ENCODE peak calls at places on chromosomes 3 and 15, in four cellular contexts. One of them, this sample, is unnamed.

GRCh38 chr15:98981851-98982722 is 25.5 kb downstream of the PGPEP1L start:
- DNase-seq in H1: no peak
- DNase-seq in HCT116: no peak
- DNase-seq in HepG2: no peak
- DNase-seq in this sample: peak

GRCh38 chr15:49645937-49646336 is 25.1 kb downstream of the DTWD1 start:
- DNase-seq in H1: no peak
- DNase-seq in HCT116: no peak
- DNase-seq in HepG2: peak
- DNase-seq in this sample: peak

GRCh38 chr3:65830948-65831732 is 207.6 kb downstream of the MAGI1 start:
- DNase-seq in H1: no peak
- DNase-seq in HCT116: no peak
- DNase-seq in HepG2: no peak
- DNase-seq in this sample: no peak

GRCh38 chr3:21621396-21621695 is 129.7 kb downstream of the ZNF385D start:
- DNase-seq in H1: no peak
- DNase-seq in HCT116: no peak
- DNase-seq in HepG2: peak
- DNase-seq in this sample: peak

GRCh38 chr15:82122754-82123400 is 77.1 kb upstream of the MEX3B start:
- DNase-seq in H1: no peak
- DNase-seq in HCT116: peak
- DNase-seq in HepG2: no peak
- DNase-seq in this sample: peak

GRCh38 chr15:78264304-78265136 is at the start of gene DNAJA4:
- DNase-seq in H1: no peak
- DNase-seq in HCT116: no peak
- DNase-seq in HepG2: no peak
- DNase-seq in this sample: no peak

GRCh38 chr3:108830991-108831390 is 8.4 kb downstream of the TRAT1 start:
- DNase-seq in H1: no peak
- DNase-seq in HCT116: no peak
- DNase-seq in HepG2: no peak
- DNase-seq in this sample: no peak

GRCh38 chr3:48797626-48798025 is 50.0 kb downstream of the PRKAR2A start:
- DNase-seq in H1: no peak
- DNase-seq in HCT116: no peak
- DNase-seq in HepG2: no peak
- DNase-seq in this sample: no peak

GRCh38 chr3:39631136-39631535 is 163.7 kb downstream of the MOBP start:
- DNase-seq in H1: no peak
- DNase-seq in HCT116: no peak
- DNase-seq in HepG2: no peak
- DNase-seq in this sample: no peak

GRCh38 chr3:123652346-123652984 is 67.6 kb upstream of the HACD2 start:
- DNase-seq in H1: peak
- DNase-seq in HCT116: peak
- DNase-seq in HepG2: peak
- DNase-seq in this sample: peak

GRCh38 chr3:118098818-118099217 is 935.8 kb downstream of the IGSF11 start:
- DNase-seq in H1: no peak
- DNase-seq in HCT116: no peak
- DNase-seq in HepG2: no peak
- DNase-seq in this sample: peak

GRCh38 chr3:46660543-46661523 is 32.6 kb downstream of the ALS2CL start:
- DNase-seq in H1: no peak
- DNase-seq in HCT116: no peak
- DNase-seq in HepG2: no peak
- DNase-seq in this sample: no peak

GRCh38 chr15:22936577-22937472 is 43.3 kb downstream of the CYFIP1 start:
- DNase-seq in H1: no peak
- DNase-seq in HCT116: no peak
- DNase-seq in HepG2: no peak
- DNase-seq in this sample: no peak

GRCh38 chr15:25886498-25887140 is 23.5 kb upstream of the ATP10A start:
- DNase-seq in H1: no peak
- DNase-seq in HCT116: no peak
- DNase-seq in HepG2: no peak
- DNase-seq in this sample: no peak

GRCh38 chr15:75203017-75203907 is 1.6 kb downstream of the C15orf39 start:
- DNase-seq in H1: no peak
- DNase-seq in HCT116: no peak
- DNase-seq in HepG2: no peak
- DNase-seq in this sample: peak

GRCh38 chr3:69542265-69543079 is 156.6 kb upstream of the FRMD4B start:
- DNase-seq in H1: no peak
- DNase-seq in HCT116: no peak
- DNase-seq in HepG2: no peak
- DNase-seq in this sample: no peak

GRCh38 chr3:184805351-184806038 is 6.5 kb upstream of the VPS8 start:
- DNase-seq in H1: no peak
- DNase-seq in HCT116: no peak
- DNase-seq in HepG2: peak
- DNase-seq in this sample: no peak

GRCh38 chr3:137081711-137082110 is 123.9 kb downstream of the IL20RB start:
- DNase-seq in H1: no peak
- DNase-seq in HCT116: no peak
- DNase-seq in HepG2: no peak
- DNase-seq in this sample: no peak

GRCh38 chr3:149657458-149657795 is 398 bp downstream of the WWTR1 start:
- DNase-seq in H1: no peak
- DNase-seq in HCT116: no peak
- DNase-seq in HepG2: no peak
- DNase-seq in this sample: peak

GRCh38 chr15:90487186-90487585 is 42.5 kb upstream of the CRTC3 start:
- DNase-seq in H1: no peak
- DNase-seq in HCT116: no peak
- DNase-seq in HepG2: no peak
- DNase-seq in this sample: no peak

GRCh38 chr15:89912145-89912673 is 543 bp downstream of the ARPIN start:
- DNase-seq in H1: no peak
- DNase-seq in HCT116: no peak
- DNase-seq in HepG2: no peak
- DNase-seq in this sample: no peak

GRCh38 chr3:194298331-194299227 is 52.5 kb downstream of the CPN2 start:
- DNase-seq in H1: no peak
- DNase-seq in HCT116: no peak
- DNase-seq in HepG2: no peak
- DNase-seq in this sample: no peak

GRCh38 chr15:90557651-90558084 is 27.9 kb downstream of the CRTC3 start:
- DNase-seq in H1: no peak
- DNase-seq in HCT116: no peak
- DNase-seq in HepG2: no peak
- DNase-seq in this sample: peak

GRCh38 chr15:81189583-81190283 is 6.9 kb upstream of the IL16 start:
- DNase-seq in H1: no peak
- DNase-seq in HCT116: no peak
- DNase-seq in HepG2: no peak
- DNase-seq in this sample: peak

GRCh38 chr3:131714585-131715220 is 211.9 kb upstream of the MRPL3 start:
- DNase-seq in H1: no peak
- DNase-seq in HCT116: no peak
- DNase-seq in HepG2: no peak
- DNase-seq in this sample: no peak

GRCh38 chr3:13620776-13621365 is 71.9 kb downstream of the FBLN2 start:
- DNase-seq in H1: no peak
- DNase-seq in HCT116: no peak
- DNase-seq in HepG2: no peak
- DNase-seq in this sample: no peak

GRCh38 chr3:29716213-29716612 is 435.3 kb downstream of the RBMS3 start:
- DNase-seq in H1: no peak
- DNase-seq in HCT116: no peak
- DNase-seq in HepG2: no peak
- DNase-seq in this sample: no peak

GRCh38 chr3:128400683-128401082 is 66.0 kb downstream of the DNAJB8 start:
- DNase-seq in H1: no peak
- DNase-seq in HCT116: no peak
- DNase-seq in HepG2: no peak
- DNase-seq in this sample: no peak

GRCh38 chr3:125431391-125431790 is 56.3 kb upstream of the ZNF148 start:
- DNase-seq in H1: no peak
- DNase-seq in HCT116: no peak
- DNase-seq in HepG2: no peak
- DNase-seq in this sample: peak

GRCh38 chr3:56086355-56086754 is 381.9 kb downstream of the ERC2 start:
- DNase-seq in H1: no peak
- DNase-seq in HCT116: no peak
- DNase-seq in HepG2: no peak
- DNase-seq in this sample: no peak

GRCh38 chr15:64618569-64618968 is 156.8 kb downstream of the RBPMS2 start:
- DNase-seq in H1: no peak
- DNase-seq in HCT116: no peak
- DNase-seq in HepG2: no peak
- DNase-seq in this sample: no peak

GRCh38 chr15:35963316-35963715 is 417.4 kb upstream of the DPH6 start:
- DNase-seq in H1: no peak
- DNase-seq in HCT116: no peak
- DNase-seq in HepG2: no peak
- DNase-seq in this sample: no peak

GRCh38 chr3:58164916-58165821 is 45.6 kb downstream of the DNASE1L3 start:
- DNase-seq in H1: no peak
- DNase-seq in HCT116: no peak
- DNase-seq in HepG2: peak
- DNase-seq in this sample: no peak

GRCh38 chr3:129688310-129688895 is 81.9 kb upstream of the PLXND1 start:
- DNase-seq in H1: peak
- DNase-seq in HCT116: no peak
- DNase-seq in HepG2: peak
- DNase-seq in this sample: peak

GRCh38 chr15:52336530-52336929 is 40.9 kb upstream of the MYO5C start:
- DNase-seq in H1: no peak
- DNase-seq in HCT116: no peak
- DNase-seq in HepG2: no peak
- DNase-seq in this sample: no peak
- TF ChIP-seq CEBPB in H1: no peak
- TF ChIP-seq CEBPB in HCT116: no peak
- TF ChIP-seq CEBPB in HepG2: no peak
- TF ChIP-seq CEBPB in this sample: no peak

DNA sequence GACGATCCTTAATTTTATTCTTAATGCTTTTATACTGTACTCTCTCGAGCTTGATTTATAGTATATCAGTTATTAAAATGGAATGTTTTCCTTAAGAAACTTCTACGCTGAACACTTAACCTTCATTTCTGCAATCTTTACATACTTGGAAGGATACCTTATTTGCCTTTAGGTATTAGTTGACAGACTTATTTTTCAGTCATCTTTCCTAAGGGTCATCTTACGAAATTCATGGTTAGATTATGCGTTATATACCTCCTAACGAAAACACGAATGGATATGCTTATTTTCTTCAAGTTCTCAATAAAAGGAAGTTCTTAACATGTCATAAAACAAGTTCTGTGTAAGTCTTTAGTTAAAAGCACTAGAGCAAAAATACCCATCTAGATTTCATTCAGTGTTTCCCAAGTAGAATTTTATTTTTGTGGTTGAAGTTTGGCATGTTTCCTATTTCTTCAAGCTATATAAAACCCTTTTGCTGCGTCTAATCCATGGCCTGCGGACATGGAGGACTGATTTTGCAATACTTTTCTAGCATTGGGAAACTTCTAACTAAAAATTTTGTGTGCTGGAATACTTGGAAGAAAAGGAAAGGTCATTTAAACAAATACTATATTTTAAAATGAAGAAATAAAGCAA is 231.3 kb downstream of the TP63 start:
- DNase-seq in H1: no peak
- DNase-seq in HCT116: no peak
- DNase-seq in HepG2: no peak
- DNase-seq in this sample: peak
- H3K9ac ChIP-seq in H1: no peak
- H3K9ac ChIP-seq in HCT116: no peak
- H3K9ac ChIP-seq in HepG2: no peak
- H3K9ac ChIP-seq in this sample: no peak

DNA sequence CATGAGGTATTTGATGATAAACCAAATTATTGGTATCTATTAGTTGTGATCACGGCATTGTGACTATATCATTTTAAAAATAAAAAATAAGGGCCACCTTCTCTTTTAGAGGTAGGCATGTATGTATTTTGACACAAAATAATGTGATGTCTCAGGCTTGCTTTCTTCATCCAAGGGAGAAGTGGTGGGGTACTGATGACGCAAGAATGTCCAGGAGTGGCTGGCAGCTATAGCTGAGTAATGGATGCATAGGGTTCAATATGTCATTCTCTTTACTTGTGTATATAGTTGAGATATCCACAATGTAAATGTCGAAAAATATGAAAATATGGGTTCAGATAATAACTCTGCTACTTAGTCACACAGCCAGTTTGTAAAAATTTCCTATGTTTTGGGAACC is 46.8 kb upstream of the NSMCE3 start:
- DNase-seq in H1: no peak
- DNase-seq in HCT116: no peak
- DNase-seq in HepG2: no peak
- DNase-seq in this sample: no peak
- TF ChIP-seq CEBPB in H1: peak
- TF ChIP-seq CEBPB in HCT116: no peak
- TF ChIP-seq CEBPB in HepG2: no peak
- TF ChIP-seq CEBPB in this sample: peak

GRCh38 chr15:85334241-85334640 is 46.2 kb upstream of the AKAP13 start:
- DNase-seq in H1: no peak
- DNase-seq in HCT116: no peak
- DNase-seq in HepG2: no peak
- DNase-seq in this sample: no peak

GRCh38 chr15:85335193-85335939 is 45.0 kb upstream of the AKAP13 start:
- DNase-seq in H1: no peak
- DNase-seq in HCT116: no peak
- DNase-seq in HepG2: no peak
- DNase-seq in this sample: no peak

GRCh38 chr15:85331666-85332261 is 48.6 kb upstream of the AKAP13 start:
- DNase-seq in H1: no peak
- DNase-seq in HCT116: no peak
- DNase-seq in HepG2: no peak
- DNase-seq in this sample: no peak

GRCh38 chr15:85330941-85331588 is 49.3 kb upstream of the AKAP13 start:
- DNase-seq in H1: peak
- DNase-seq in HCT116: peak
- DNase-seq in HepG2: peak
- DNase-seq in this sample: peak

GRCh38 chr15:85333132-85333831 is 47.1 kb upstream of the AKAP13 start:
- DNase-seq in H1: no peak
- DNase-seq in HCT116: no peak
- DNase-seq in HepG2: no peak
- DNase-seq in this sample: peak
- H3K9ac ChIP-seq in H1: no peak
- H3K9ac ChIP-seq in HCT116: no peak
- H3K9ac ChIP-seq in HepG2: no peak
- H3K9ac ChIP-seq in this sample: no peak

This sample was measured in IMR-90.